ENCODE peak calls at places on chromosome 7, in six cellular contexts. E is retinal pigment epithelial cell, X is right atrium auricular region, W is ascending aorta, K is fibroblast of mammary gland, Q is BJ. Y is an unnamed sample.

GRCh38 chr7:137006293-137006692 is 137.8 kb downstream of the CHRM2 start:
- DNase-seq in E (no peak), X (no peak), W (no peak), K (peak), Q (no peak), Y (no peak)

GRCh38 chr7:152704796-152705384 is 28.9 kb upstream of the XRCC2 start:
- DNase-seq in E (no peak), X (no peak), W (no peak), K (no peak), Q (no peak), Y (no peak)

GRCh38 chr7:146216371-146217041 is 99.9 kb downstream of the CNTNAP2 start:
- DNase-seq in E (no peak), X (no peak), W (no peak), K (no peak), Q (no peak), Y (no peak)

GRCh38 chr7:128777156-128778123 is 1.8 kb upstream of the OPN1SW start:
- DNase-seq in E (no peak), X (no peak), W (no peak), K (peak), Q (no peak), Y (no peak)

GRCh38 chr7:14720792-14721191 is 181.8 kb downstream of the DGKB start:
- DNase-seq in E (peak), X (no peak), W (no peak), K (peak), Q (no peak), Y (no peak)

GRCh38 chr7:156892821-156893706 is at the start of gene LMBR1:
- DNase-seq in E (peak), X (peak), W (peak), K (peak), Q (peak), Y (peak)

GRCh38 chr7:10237306-10237705 is 736.4 kb upstream of the PHF14 start:
- DNase-seq in E (peak), X (no peak), W (no peak), K (no peak), Q (no peak), Y (peak)

GRCh38 chr7:94856643-94857042 is 50.8 kb upstream of the PPP1R9A start:
- DNase-seq in E (no peak), X (no peak), W (no peak), K (peak), Q (no peak), Y (no peak)

GRCh38 chr7:82805527-82805960 is 357.1 kb downstream of the PCLO start:
- DNase-seq in E (peak), X (no peak), W (no peak), K (peak), Q (peak), Y (peak)

GRCh38 chr7:2138146-2138765 is 94.5 kb downstream of the MAD1L1 start:
- DNase-seq in E (no peak), X (no peak), W (no peak), K (no peak), Q (no peak), Y (no peak)

GRCh38 chr7:114864278-114864677 is 57.6 kb upstream of the MDFIC start:
- DNase-seq in E (no peak), X (no peak), W (no peak), K (peak), Q (no peak), Y (no peak)

GRCh38 chr7:12796397-12797136 is 109.1 kb downstream of the ARL4A start:
- DNase-seq in E (no peak), X (no peak), W (no peak), K (no peak), Q (no peak), Y (no peak)

GRCh38 chr7:50308301-50309129 is 4.0 kb downstream of the IKZF1 start:
- DNase-seq in E (no peak), X (no peak), W (no peak), K (no peak), Q (no peak), Y (no peak)

GRCh38 chr7:50305697-50306300 is 1.3 kb downstream of the IKZF1 start:
- DNase-seq in E (no peak), X (no peak), W (no peak), K (no peak), Q (no peak), Y (no peak)

GRCh38 chr7:50304911-50305621 is 550 bp downstream of the IKZF1 start:
- DNase-seq in E (no peak), X (no peak), W (no peak), K (no peak), Q (no peak), Y (no peak)

GRCh38 chr7:50307368-50308012 is 3.0 kb downstream of the IKZF1 start:
- DNase-seq in E (no peak), X (no peak), W (no peak), K (no peak), Q (no peak), Y (no peak)

DNA sequence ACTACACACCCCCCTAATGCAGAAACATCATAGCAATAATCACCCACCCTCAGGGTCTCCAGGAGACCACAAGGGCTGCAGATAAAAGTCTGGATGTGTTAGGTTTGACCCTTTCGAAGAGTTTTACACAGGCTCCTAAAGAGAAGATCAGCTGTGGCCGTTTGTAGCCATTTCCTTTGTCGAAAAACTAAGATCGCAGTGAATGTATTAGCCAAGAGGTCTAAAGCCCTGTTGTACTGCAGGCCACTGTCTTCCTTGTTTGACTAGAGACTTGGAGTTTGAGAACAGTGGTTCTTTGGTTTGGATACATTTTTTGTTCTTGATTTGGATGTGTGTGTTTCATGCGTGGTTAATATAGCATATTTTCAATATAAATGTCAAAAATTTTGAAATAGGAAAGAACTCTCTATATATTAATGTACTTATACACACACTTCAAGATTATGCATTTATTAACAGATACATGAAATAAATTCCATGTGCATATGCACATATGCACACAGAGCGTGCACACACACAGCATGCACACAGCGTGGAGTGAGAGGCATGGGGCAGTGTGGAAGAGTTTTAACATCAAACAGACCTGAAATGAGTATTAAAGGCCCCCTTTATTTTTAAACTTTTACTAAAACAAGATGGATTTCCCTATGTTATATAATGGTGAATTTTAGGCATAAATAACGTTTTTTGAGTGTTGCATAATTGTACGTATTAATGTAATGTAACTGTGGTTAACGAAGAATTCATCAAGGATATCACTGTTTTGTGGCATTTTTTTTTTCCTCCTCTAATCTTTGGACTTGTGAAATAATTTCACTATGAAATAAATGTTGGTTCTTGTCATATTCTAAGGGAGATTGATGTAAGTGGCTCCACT is 2.2 kb downstream of the IKZF1 start:
- DNase-seq in E (no peak), X (no peak), W (no peak), K (no peak), Q (no peak), Y (no peak)
- H3K4me3 ChIP-seq in E (no peak), X (no peak), W (peak), K (no peak), Q (no peak), Y (no peak)

GRCh38 chr7:55570218-55570873 is 2.0 kb downstream of the VOPP1 start:
- DNase-seq in E (no peak), X (no peak), W (no peak), K (peak), Q (no peak), Y (no peak)
- H3K4me3 ChIP-seq in E (peak), X (no peak), W (peak), K (peak), Q (peak), Y (no peak)

DNA sequence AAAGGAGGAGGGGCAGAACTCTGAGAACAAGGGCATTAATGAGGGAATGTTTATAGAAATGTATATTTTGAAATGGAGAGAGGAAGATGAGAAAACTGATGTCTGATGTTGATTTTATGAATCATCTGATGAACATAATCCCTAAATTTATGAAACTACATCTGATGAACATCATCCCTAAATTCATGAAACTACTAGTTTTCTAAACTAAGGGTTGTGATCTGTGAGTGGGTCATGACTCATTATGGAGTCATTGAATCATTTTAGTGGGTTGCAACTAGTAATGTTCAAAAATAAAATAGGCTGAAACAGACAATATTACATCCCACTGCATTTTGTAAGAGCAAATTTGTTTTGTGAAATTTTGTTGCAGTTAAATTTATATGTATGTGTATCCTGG is 442.6 kb upstream of the TEX47 start:
- DNase-seq in E (no peak), X (no peak), W (no peak), K (peak), Q (no peak), Y (no peak)
- H3K4me3 ChIP-seq in E (no peak), X (no peak), W (no peak), K (no peak), Q (no peak), Y (no peak)

DNA sequence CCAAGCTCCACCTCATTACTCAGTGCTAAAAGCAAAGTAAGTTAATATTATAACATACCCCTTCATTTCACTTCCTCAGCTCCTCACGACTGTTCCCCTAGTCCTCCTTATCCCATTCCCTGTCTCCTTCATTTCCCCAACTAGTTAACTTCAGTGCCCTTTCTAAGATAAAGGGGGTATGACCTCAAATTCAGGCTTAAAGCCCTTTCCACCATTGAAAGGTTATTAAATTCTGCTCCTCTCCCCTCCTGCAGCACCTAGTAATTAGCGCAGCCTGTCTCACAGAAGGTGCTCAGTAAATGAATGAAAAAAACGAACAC is 1.0 kb downstream of the CRPPA start:
- DNase-seq in E (no peak), X (no peak), W (no peak), K (no peak), Q (no peak), Y (no peak)
- H3K4me3 ChIP-seq in E (peak), X (peak), W (peak), K (peak), Q (peak), Y (peak)

DNA sequence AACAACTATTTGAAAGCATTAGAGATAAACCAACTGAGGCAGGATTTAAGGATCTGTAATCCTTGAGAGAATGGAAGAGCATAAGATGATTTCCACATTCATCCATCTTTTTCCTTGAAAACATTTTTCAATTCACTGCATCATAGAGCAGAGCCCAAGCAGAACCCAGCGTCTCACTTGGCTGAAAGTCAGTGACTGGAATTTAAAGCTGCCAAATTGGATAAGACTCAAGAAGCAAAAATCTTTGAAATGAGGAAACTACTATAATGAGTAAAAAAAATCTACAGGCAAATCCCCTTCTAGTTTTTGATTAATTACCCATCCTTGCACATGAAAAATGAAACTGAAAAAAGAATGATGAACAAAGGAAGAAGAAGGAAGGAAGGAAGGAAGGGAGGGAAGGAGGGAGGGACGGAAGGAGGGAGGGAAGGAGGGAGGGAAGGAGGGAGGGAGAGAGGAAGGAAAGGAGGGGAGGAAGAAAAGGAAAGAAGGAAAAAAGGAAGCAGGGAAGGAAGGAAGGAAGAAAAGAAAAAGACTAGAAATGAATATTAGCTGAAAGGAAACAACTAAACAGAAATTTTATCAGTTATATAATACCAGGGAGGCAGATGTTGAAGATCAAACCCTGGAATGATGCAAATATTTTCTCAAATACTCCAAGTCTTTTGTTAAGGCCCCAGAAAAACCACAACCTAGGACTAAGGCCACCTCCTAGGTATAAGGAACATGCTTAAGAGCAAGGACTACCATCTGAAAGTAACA is 336.3 kb upstream of the MAGI2 start:
- DNase-seq in E (peak), X (no peak), W (no peak), K (peak), Q (no peak), Y (no peak)
- H3K4me3 ChIP-seq in E (no peak), X (no peak), W (no peak), K (no peak), Q (no peak), Y (no peak)

DNA sequence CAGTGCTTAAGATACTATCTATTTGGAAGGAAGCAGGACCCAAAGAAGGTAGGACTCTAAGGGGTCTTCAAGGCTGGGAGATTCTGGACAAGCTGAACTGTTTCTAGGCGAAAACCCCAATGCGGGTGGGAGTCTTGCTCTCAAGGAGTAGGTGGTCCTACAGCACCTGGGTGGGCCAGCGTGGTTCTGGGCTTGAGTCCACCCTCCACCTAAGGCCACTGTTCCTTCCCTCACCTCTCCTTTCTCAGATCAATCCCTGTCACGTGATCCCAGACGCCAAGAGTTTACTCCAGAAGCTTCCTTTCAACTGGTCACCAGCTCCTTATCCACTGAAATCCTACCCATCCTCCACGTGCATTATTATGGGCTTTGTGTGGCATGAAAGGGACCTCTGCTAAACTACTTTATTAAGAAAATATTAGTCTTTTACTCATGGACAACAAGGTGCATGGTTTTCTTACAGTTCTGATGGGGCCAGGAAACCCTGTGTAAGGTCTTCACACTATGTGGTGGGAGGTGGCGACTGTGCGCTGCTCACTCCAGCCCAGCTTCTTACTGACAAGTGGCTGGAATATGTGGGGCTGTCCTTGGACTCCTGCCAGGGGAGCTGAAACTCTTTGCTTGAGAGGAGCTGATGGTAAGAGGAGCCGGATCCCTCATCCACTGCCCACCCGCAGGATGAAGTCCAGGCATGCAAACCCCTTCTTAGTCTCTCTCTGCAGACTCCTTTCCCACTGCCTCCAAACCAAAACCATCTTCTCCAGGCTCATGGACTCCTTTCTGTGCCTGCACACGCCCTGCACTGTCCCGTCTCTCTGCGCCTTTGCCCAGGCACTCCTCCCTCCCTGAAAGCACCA is 1.6 kb downstream of the ZNF746 start:
- DNase-seq in E (peak), X (peak), W (no peak), K (peak), Q (no peak), Y (peak)
- H3K4me3 ChIP-seq in E (peak), X (peak), W (peak), K (peak), Q (peak), Y (peak)

Y was measured in kidney epithelial cell.